ENCODE peak calls at places on chromosomes 1 and 21, in five cellular contexts. D is thyroid gland, O is tibial artery, G is PC-3, U is stomach. B is an unnamed sample.
A peak's percentile ranks its signal among the peaks of the same experiment; 100 is the strongest.

GRCh38 chr21:34813266-34813886 is 144.6 kb downstream of the CLIC6 start:
- DNase-seq in D (no peak), O (no peak), G (peak; percentile 72), U (peak; percentile 53), B (no peak)

GRCh38 chr1:159429074-159429861 is 2.7 kb upstream of the OR10J4 start:
- DNase-seq in D (no peak), O (no peak), G (peak; percentile 54), U (no peak), B (no peak)

GRCh38 chr21:46058339-46059145 is 39.4 kb upstream of the COL6A2 start:
- DNase-seq in D (no peak), O (peak; percentile 19), G (no peak), U (peak; percentile 16), B (peak; percentile 12)

GRCh38 chr1:214833357-214833756 is 230.4 kb downstream of the CENPF start:
- DNase-seq in D (no peak), O (no peak), G (peak; percentile 74), U (no peak), B (no peak)

GRCh38 chr1:220921991-220922390 is 42.7 kb downstream of the HLX start:
- DNase-seq in D (no peak), O (no peak), G (no peak), U (no peak), B (no peak)

GRCh38 chr1:233328661-233329498 is 1.4 kb downstream of the MAP3K21 start:
- DNase-seq in D (peak; percentile 35), O (no peak), G (peak; percentile 38), U (peak; percentile 29), B (no peak)

GRCh38 chr1:58576727-58577675 is at the start of gene TACSTD2:
- DNase-seq in D (peak; percentile 73), O (peak; percentile 25), G (peak; percentile 95), U (peak; percentile 84), B (peak; percentile 16)

GRCh38 chr1:226529891-226530290 is 18.7 kb upstream of the STUM start:
- DNase-seq in D (no peak), O (no peak), G (no peak), U (no peak), B (no peak)

GRCh38 chr21:42300045-42300583 is 15.1 kb downstream of the TFF3 start:
- DNase-seq in D (no peak), O (no peak), G (no peak), U (no peak), B (no peak)

GRCh38 chr21:30990514-30991304 is 47.6 kb downstream of the KRTAP19-8 start:
- DNase-seq in D (no peak), O (no peak), G (peak; percentile 12), U (no peak), B (no peak)

GRCh38 chr1:228020686-228021525 is 14.1 kb downstream of the WNT3A start:
- DNase-seq in D (no peak), O (no peak), G (no peak), U (no peak), B (peak; percentile 4)

GRCh38 chr1:213231795-213232231 is 180.8 kb downstream of the RPS6KC1 start:
- DNase-seq in D (no peak), O (no peak), G (peak; percentile 54), U (no peak), B (no peak)

GRCh38 chr1:2373551-2374259 is 17.6 kb downstream of the MORN1 start:
- DNase-seq in D (no peak), O (peak; percentile 9), G (no peak), U (no peak), B (no peak)

GRCh38 chr1:55584521-55585401 is 369.6 kb upstream of the USP24 start:
- DNase-seq in D (peak; percentile 65), O (peak; percentile 53), G (peak; percentile 29), U (no peak), B (peak; percentile 65)

GRCh38 chr1:109717729-109718128 is 5.7 kb downstream of the GSTM5 start:
- DNase-seq in D (no peak), O (no peak), G (no peak), U (no peak), B (no peak)

GRCh38 chr1:115642168-115643072 is 650 bp downstream of the VANGL1 start:
- DNase-seq in D (peak; percentile 68), O (peak; percentile 26), G (peak; percentile 56), U (peak; percentile 64), B (peak; percentile 61)

GRCh38 chr21:40847956-40848355 is 998 bp upstream of the DSCAM start:
- DNase-seq in D (no peak), O (no peak), G (no peak), U (no peak), B (no peak)

GRCh38 chr1:84426376-84426775 is 28.1 kb downstream of the DNASE2B start:
- DNase-seq in D (no peak), O (no peak), G (no peak), U (no peak), B (no peak)

GRCh38 chr1:172109357-172109756 is 268.1 kb downstream of the DNM3 start:
- DNase-seq in D (no peak), O (no peak), G (no peak), U (no peak), B (no peak)

GRCh38 chr1:56370513-56370912 is 208.8 kb downstream of the PLPP3 start:
- DNase-seq in D (no peak), O (no peak), G (no peak), U (no peak), B (no peak)

GRCh38 chr1:115165776-115166175 is 76.5 kb upstream of the TSPAN2 start:
- DNase-seq in D (no peak), O (no peak), G (no peak), U (no peak), B (no peak)

GRCh38 chr1:201702936-201703335 is 126.0 kb upstream of the IPO9 start:
- DNase-seq in D (peak; percentile 67), O (no peak), G (no peak), U (no peak), B (no peak)

GRCh38 chr21:23438081-23438480 is 2169.2 kb downstream of the MRPL39 start:
- DNase-seq in D (no peak), O (no peak), G (no peak), U (no peak), B (no peak)

GRCh38 chr1:59243544-59243943 is 53.4 kb upstream of the FGGY start:
- DNase-seq in D (no peak), O (no peak), G (no peak), U (no peak), B (no peak)

GRCh38 chr1:10762153-10762523 is 34.3 kb downstream of the CASZ1 start:
- DNase-seq in D (no peak), O (no peak), G (no peak), U (no peak), B (no peak)

GRCh38 chr1:43232482-43232881 is 37.3 kb upstream of the TMEM125 start:
- DNase-seq in D (no peak), O (no peak), G (no peak), U (no peak), B (no peak)
- H3K27ac ChIP-seq in D (no peak overlapping the region), O (peak overlapping the region; percentile 52), G (no peak overlapping the region), U (peak overlapping the region; percentile 74), B (no peak overlapping the region)

GRCh38 chr1:25522240-25522639 is 21.2 kb upstream of the LDLRAP1 start:
- DNase-seq in D (no peak), O (no peak), G (no peak), U (no peak), B (no peak)
- H3K4me1 ChIP-seq in D (no peaks in the 10 kb centered on the region), O (no peaks in the 10 kb centered on the region), G (no peaks in the 10 kb centered on the region), U (no peaks in the 10 kb centered on the region), B (no peaks in the 10 kb centered on the region)

GRCh38 chr1:164824542-164824941 is 265.6 kb downstream of the PBX1 start:
- DNase-seq in D (no peak), O (no peak), G (no peak), U (no peak), B (no peak)

GRCh38 chr1:164821648-164822047 is 262.7 kb downstream of the PBX1 start:
- DNase-seq in D (no peak), O (no peak), G (no peak), U (no peak), B (no peak)

GRCh38 chr1:164823486-164824279 is 264.7 kb downstream of the PBX1 start:
- DNase-seq in D (no peak), O (no peak), G (no peak), U (no peak), B (no peak)
- TF ChIP-seq CTCF in D (no peak), O (no peak), G (no peak), U (no peak), B (no peak)

GRCh38 chr21:16535100-16535418 is 805.3 kb downstream of the USP25 start:
- DNase-seq in D (peak; percentile 95), O (peak; percentile 84), G (peak; percentile 13), U (peak; percentile 30), B (peak; percentile 87)

GRCh38 chr21:16534408-16535099 is 804.8 kb downstream of the USP25 start:
- DNase-seq in D (peak; percentile 90), O (peak; percentile 71), G (no peak), U (peak; percentile 29), B (peak; percentile 88)

GRCh38 chr21:16533692-16534407 is 804.1 kb downstream of the USP25 start:
- DNase-seq in D (peak; percentile 11), O (no peak), G (no peak), U (no peak), B (peak; percentile 23)

GRCh38 chr21:16530656-16531055 is 800.9 kb downstream of the USP25 start:
- DNase-seq in D (no peak), O (no peak), G (no peak), U (no peak), B (no peak)

DNA sequence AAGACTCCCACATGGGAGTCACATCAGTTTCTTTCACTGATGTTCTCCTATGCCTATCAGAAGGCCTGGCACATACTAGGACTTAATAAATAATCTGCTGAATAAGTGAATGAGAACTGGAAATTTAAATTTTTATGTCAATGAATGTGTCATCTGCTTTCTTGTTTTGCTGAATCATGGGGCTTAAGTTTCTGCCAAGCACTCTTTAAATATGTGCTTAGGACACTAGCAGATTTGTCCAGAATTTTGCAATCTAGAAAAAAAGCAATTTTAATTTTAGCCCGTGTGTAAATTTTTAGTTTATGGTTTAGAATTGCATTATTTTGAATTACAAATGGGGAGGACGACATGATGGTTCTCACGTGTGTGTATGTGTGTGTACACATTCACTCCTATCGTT is 803.1 kb downstream of the USP25 start:
- DNase-seq in D (no peak), O (no peak), G (no peak), U (no peak), B (no peak)
- H3K27ac ChIP-seq in D (no peak overlapping the region), O (peak overlapping the region; percentile 3), G (no peak overlapping the region), U (no peak overlapping the region), B (peak overlapping the region; percentile 88)

DNA sequence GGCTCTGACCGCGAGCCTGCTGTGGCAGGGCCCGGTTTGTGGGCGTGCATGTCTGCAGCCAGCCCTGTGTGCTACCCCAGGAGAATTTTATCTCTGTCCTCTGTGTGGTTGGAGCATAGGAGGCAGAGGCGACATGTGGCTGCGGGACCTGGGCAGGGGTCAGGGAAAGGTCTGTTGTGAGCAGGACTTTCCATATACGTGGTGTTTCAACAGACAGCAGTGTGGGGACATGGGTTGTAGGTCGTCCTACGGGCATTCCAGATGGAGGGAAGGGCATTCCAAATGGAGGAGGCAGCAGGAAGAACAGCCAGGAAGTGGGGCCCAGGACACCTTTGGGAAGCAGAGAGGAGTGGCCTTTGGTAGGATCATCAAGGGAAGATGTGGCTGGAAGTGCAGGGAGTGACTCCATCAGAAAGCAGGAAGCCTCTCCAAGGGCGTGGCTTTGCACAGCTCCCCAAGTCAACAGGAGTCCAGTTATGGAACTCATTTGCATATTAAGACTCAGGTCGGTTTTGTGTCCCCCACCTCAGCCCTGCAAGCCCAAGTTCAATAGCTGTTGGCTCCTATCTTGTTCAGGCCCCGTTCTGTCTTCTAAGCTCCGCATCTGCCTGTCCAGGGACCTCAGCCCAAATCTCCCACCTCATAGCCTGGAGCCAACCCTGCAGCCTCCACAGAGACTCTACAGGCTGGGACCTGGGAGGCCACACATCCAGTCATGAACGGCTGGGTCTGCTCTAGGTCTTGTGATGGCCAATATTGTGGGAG is 309.1 kb downstream of the MATN1 start:
- DNase-seq in D (no peak), O (no peak), G (no peak), U (no peak), B (no peak)
- H3K4me1 ChIP-seq in D (no peaks in the 10 kb centered on the region), O (no peaks in the 10 kb centered on the region), G (no peaks in the 10 kb centered on the region), U (no peaks in the 10 kb centered on the region), B (no peaks in the 10 kb centered on the region)